ENCODE peak calls at places on chromosomes 4 and X, in four cellular contexts. One of them, this sample, is unnamed.

GRCh38 chr4:153724606-153725005 is 35.2 kb downstream of the RNF175 start:
- DNase-seq in sigmoid colon: no peak
- DNase-seq in SK-N-SH: no peak
- DNase-seq in GM12878: no peak
- DNase-seq in this sample: no peak

GRCh38 chr4:73189274-73189810 is 69.3 kb downstream of the ANKRD17 start:
- DNase-seq in sigmoid colon: no peak
- DNase-seq in SK-N-SH: no peak
- DNase-seq in GM12878: no peak
- DNase-seq in this sample: no peak

GRCh38 chrX:20913760-20914159 is 460.5 kb upstream of the CNKSR2 start:
- DNase-seq in sigmoid colon: no peak
- DNase-seq in SK-N-SH: no peak
- DNase-seq in GM12878: no peak
- DNase-seq in this sample: no peak

GRCh38 chrX:136588060-136588459 is 56.0 kb downstream of the VGLL1 start:
- DNase-seq in sigmoid colon: no peak
- DNase-seq in SK-N-SH: no peak
- DNase-seq in GM12878: peak
- DNase-seq in this sample: no peak

GRCh38 chrX:17635231-17635630 is 102.1 kb upstream of the SCML1 start:
- DNase-seq in sigmoid colon: no peak
- DNase-seq in SK-N-SH: no peak
- DNase-seq in GM12878: no peak
- DNase-seq in this sample: peak

GRCh38 chrX:101217689-101218088 is 1.9 kb upstream of the DRP2 start:
- DNase-seq in sigmoid colon: no peak
- DNase-seq in SK-N-SH: no peak
- DNase-seq in GM12878: no peak
- DNase-seq in this sample: no peak

GRCh38 chrX:103742339-103742738 is 31.6 kb downstream of the TMEM31 start:
- DNase-seq in sigmoid colon: no peak
- DNase-seq in SK-N-SH: no peak
- DNase-seq in GM12878: no peak
- DNase-seq in this sample: no peak

GRCh38 chr4:139367421-139368090 is 65.3 kb upstream of the NDUFC1 start:
- DNase-seq in sigmoid colon: no peak
- DNase-seq in SK-N-SH: no peak
- DNase-seq in GM12878: no peak
- DNase-seq in this sample: no peak

GRCh38 chr4:184774152-184774551 is 40.3 kb upstream of the CENPU start:
- DNase-seq in sigmoid colon: no peak
- DNase-seq in SK-N-SH: no peak
- DNase-seq in GM12878: no peak
- DNase-seq in this sample: no peak

GRCh38 chr4:184776821-184777220 is 42.9 kb upstream of the CENPU start:
- DNase-seq in sigmoid colon: no peak
- DNase-seq in SK-N-SH: no peak
- DNase-seq in GM12878: no peak
- DNase-seq in this sample: no peak

GRCh38 chr4:184778325-184778724 is 44.4 kb upstream of the CENPU start:
- DNase-seq in sigmoid colon: no peak
- DNase-seq in SK-N-SH: no peak
- DNase-seq in GM12878: no peak
- DNase-seq in this sample: no peak

GRCh38 chr4:184775854-184776555 is 42.1 kb upstream of the CENPU start:
- DNase-seq in sigmoid colon: no peak
- DNase-seq in SK-N-SH: no peak
- DNase-seq in GM12878: no peak
- DNase-seq in this sample: no peak
- TF ChIP-seq POLR2AphosphoS5 in sigmoid colon: no peak
- TF ChIP-seq POLR2AphosphoS5 in SK-N-SH: no peak
- TF ChIP-seq POLR2AphosphoS5 in GM12878: no peak
- TF ChIP-seq POLR2AphosphoS5 in this sample: no peak

GRCh38 chrX:120334603-120335002 is 23.3 kb upstream of the TMEM255A start:
- DNase-seq in sigmoid colon: no peak
- DNase-seq in SK-N-SH: no peak
- DNase-seq in GM12878: no peak
- DNase-seq in this sample: no peak
- TF ChIP-seq POLR2AphosphoS5 in sigmoid colon: no peak
- TF ChIP-seq POLR2AphosphoS5 in SK-N-SH: no peak
- TF ChIP-seq POLR2AphosphoS5 in GM12878: no peak
- TF ChIP-seq POLR2AphosphoS5 in this sample: no peak

DNA sequence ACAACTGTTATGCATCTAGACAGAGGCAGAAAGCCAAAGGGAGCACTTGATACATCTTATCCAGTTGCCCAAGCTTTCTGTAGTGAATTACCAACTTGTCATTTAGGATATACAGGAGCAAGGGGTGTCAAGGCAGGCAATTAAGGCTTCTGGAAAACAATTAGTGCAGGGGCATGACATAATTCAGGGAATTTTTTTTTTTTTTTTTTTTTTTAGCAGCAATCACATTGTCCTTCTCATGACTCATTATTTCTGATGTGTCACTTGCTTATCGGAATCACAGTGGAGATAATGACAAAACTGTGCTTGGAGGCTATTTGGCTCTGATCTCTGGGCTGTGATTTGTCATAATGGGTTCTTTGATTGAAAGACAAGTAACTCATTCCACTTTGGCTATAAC is 259.5 kb downstream of the ARHGAP24 start:
- DNase-seq in sigmoid colon: no peak
- DNase-seq in SK-N-SH: no peak
- DNase-seq in GM12878: no peak
- DNase-seq in this sample: no peak
- TF ChIP-seq POLR2AphosphoS5 in sigmoid colon: peak
- TF ChIP-seq POLR2AphosphoS5 in SK-N-SH: no peak
- TF ChIP-seq POLR2AphosphoS5 in GM12878: no peak
- TF ChIP-seq POLR2AphosphoS5 in this sample: no peak

GRCh38 chr4:169931996-169932395 is 94.2 kb downstream of the MFAP3L start:
- DNase-seq in sigmoid colon: no peak
- DNase-seq in SK-N-SH: no peak
- DNase-seq in GM12878: no peak
- DNase-seq in this sample: no peak

GRCh38 chr4:169933531-169933930 is 92.7 kb downstream of the MFAP3L start:
- DNase-seq in sigmoid colon: no peak
- DNase-seq in SK-N-SH: no peak
- DNase-seq in GM12878: no peak
- DNase-seq in this sample: no peak

GRCh38 chr4:169940460-169940859 is 85.7 kb downstream of the MFAP3L start:
- DNase-seq in sigmoid colon: no peak
- DNase-seq in SK-N-SH: peak
- DNase-seq in GM12878: no peak
- DNase-seq in this sample: no peak

GRCh38 chr4:169934794-169935400 is 91.3 kb downstream of the MFAP3L start:
- DNase-seq in sigmoid colon: no peak
- DNase-seq in SK-N-SH: no peak
- DNase-seq in GM12878: no peak
- DNase-seq in this sample: no peak
- TF ChIP-seq POLR2AphosphoS5 in sigmoid colon: no peak
- TF ChIP-seq POLR2AphosphoS5 in SK-N-SH: no peak
- TF ChIP-seq POLR2AphosphoS5 in GM12878: no peak
- TF ChIP-seq POLR2AphosphoS5 in this sample: no peak

DNA sequence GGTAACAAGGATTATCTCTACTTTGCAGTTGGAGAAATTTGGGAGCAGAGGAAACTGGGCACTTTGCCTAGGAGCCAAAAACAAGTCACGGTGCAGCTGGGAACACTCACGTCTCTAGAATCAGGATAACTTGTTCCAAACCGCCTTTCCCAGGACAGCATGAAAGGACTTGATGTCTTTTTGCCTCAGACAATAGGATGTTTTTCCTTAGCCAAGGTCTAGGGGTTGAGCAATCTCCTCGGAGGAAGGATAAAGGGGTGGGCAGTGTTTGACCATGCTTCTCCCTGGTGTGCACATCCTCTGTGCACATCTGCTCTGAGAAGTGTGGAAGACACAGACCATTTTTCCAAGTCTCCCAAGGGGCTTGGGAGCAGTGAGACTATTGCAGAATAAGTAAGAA is 1.7 kb upstream of the SPARCL1 start:
- DNase-seq in sigmoid colon: peak
- DNase-seq in SK-N-SH: no peak
- DNase-seq in GM12878: no peak
- DNase-seq in this sample: peak
- TF ChIP-seq POLR2AphosphoS5 in sigmoid colon: peak
- TF ChIP-seq POLR2AphosphoS5 in SK-N-SH: no peak
- TF ChIP-seq POLR2AphosphoS5 in GM12878: no peak
- TF ChIP-seq POLR2AphosphoS5 in this sample: peak

DNA sequence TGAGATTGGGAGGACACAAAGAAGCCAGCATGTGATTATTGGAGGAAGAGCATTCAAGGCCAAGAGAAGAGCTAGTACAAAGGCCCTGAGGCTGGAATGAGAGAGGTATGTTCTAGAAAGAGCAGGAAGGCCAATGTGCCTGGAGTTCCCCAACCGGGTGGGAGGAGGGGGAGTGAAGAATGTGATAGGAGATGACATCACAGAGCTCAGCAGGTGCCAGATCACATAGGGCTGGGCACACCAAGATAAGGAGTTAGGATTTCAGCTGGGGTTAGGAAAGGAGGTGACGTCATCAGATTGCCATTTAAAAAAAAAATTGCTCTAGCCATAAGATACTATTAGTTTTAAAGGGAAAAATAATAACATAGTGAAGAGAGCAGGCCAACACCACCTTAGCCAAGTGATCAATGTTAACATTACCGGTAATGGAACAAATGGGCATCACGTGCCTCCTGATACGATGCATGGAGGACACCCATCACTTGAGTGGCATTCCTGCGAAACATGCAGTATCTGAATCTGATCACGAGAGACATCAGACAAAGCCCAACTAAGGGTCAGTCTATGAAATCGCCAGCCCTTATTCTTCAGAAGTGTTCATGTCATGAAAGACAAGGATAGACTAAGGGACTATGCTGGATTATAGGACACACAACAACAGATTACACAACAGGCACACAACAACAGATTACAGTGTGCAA is 344.3 kb downstream of the BCOR start:
- DNase-seq in sigmoid colon: no peak
- DNase-seq in SK-N-SH: no peak
- DNase-seq in GM12878: no peak
- DNase-seq in this sample: no peak
- TF ChIP-seq POLR2AphosphoS5 in sigmoid colon: no peak
- TF ChIP-seq POLR2AphosphoS5 in SK-N-SH: no peak
- TF ChIP-seq POLR2AphosphoS5 in GM12878: no peak
- TF ChIP-seq POLR2AphosphoS5 in this sample: no peak

DNA sequence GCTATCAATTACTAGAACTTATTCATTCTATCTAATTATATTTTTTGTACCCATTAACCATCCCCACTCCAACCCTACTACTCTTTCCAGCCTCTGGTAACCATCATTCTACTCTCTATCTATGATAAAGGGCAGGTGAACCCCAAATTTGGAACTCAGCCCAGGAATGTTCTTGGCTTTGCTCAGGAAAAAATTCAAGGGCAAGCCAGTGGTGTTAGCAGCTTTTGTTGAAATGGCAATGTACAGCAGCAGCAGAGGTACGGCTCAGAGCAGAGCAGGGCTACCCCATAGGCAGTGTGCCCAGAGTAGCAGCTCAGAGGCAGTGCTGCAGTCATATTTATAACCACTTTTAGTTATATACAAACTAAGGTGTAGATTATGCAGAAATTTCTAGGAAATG is 138.2 kb downstream of the RNF150 start:
- DNase-seq in sigmoid colon: peak
- DNase-seq in SK-N-SH: no peak
- DNase-seq in GM12878: no peak
- DNase-seq in this sample: no peak
- TF ChIP-seq POLR2AphosphoS5 in sigmoid colon: peak
- TF ChIP-seq POLR2AphosphoS5 in SK-N-SH: no peak
- TF ChIP-seq POLR2AphosphoS5 in GM12878: no peak
- TF ChIP-seq POLR2AphosphoS5 in this sample: peak